ENCODE peak calls at places on chromosomes 13 and 19, in nine cellular contexts. One of them, this sample, is unnamed.

GRCh38 chr19:14413765-14414171 is 5.4 kb downstream of the DDX39A start:
- DNase-seq in A549: no peak
- DNase-seq in AG09309: no peak
- DNase-seq in cardiac fibroblast: peak; percentile 48
- DNase-seq in astrocyte of the spinal cord: peak; percentile 67
- DNase-seq in RWPE1: no peak
- DNase-seq in MM.1S: no peak
- DNase-seq in HFFc6: no peak
- DNase-seq in fibroblast of lung: peak; percentile 78
- DNase-seq in this sample: no peak

GRCh38 chr19:46080561-46080960 is 39.8 kb upstream of the IGFL4 start:
- DNase-seq in RWPE1: no peak
- DNase-seq in cardiac fibroblast: peak; percentile 93
- DNase-seq in A549: no peak
- DNase-seq in AG09309: peak; percentile 59
- DNase-seq in fibroblast of lung: peak; percentile 100
- DNase-seq in MM.1S: no peak
- DNase-seq in HFFc6: peak; percentile 82
- DNase-seq in astrocyte of the spinal cord: peak; percentile 99
- DNase-seq in this sample: no peak

GRCh38 chr13:25738342-25738771 is 313.5 kb downstream of the SHISA2 start:
- DNase-seq in AG09309: no peak
- DNase-seq in cardiac fibroblast: no peak
- DNase-seq in MM.1S: no peak
- DNase-seq in RWPE1: no peak
- DNase-seq in fibroblast of lung: peak; percentile 82
- DNase-seq in A549: no peak
- DNase-seq in astrocyte of the spinal cord: peak; percentile 78
- DNase-seq in HFFc6: no peak
- DNase-seq in this sample: no peak

GRCh38 chr19:4088065-4088679 is 21.5 kb upstream of the ZBTB7A start:
- DNase-seq in astrocyte of the spinal cord: no peak
- DNase-seq in A549: no peak
- DNase-seq in MM.1S: no peak
- DNase-seq in fibroblast of lung: no peak
- DNase-seq in RWPE1: no peak
- DNase-seq in AG09309: no peak
- DNase-seq in cardiac fibroblast: no peak
- DNase-seq in HFFc6: no peak
- DNase-seq in this sample: no peak

GRCh38 chr19:51018745-51019543 is 565 bp downstream of the KLK10 start:
- DNase-seq in fibroblast of lung: no peak
- DNase-seq in astrocyte of the spinal cord: no peak
- DNase-seq in MM.1S: no peak
- DNase-seq in A549: no peak
- DNase-seq in HFFc6: no peak
- DNase-seq in RWPE1: peak; percentile 42
- DNase-seq in AG09309: no peak
- DNase-seq in cardiac fibroblast: no peak
- DNase-seq in this sample: no peak

GRCh38 chr13:50468849-50469669 is 374.4 kb downstream of the DLEU7 start:
- DNase-seq in A549: no peak
- DNase-seq in AG09309: no peak
- DNase-seq in astrocyte of the spinal cord: no peak
- DNase-seq in MM.1S: no peak
- DNase-seq in RWPE1: no peak
- DNase-seq in fibroblast of lung: no peak
- DNase-seq in cardiac fibroblast: no peak
- DNase-seq in HFFc6: no peak
- DNase-seq in this sample: no peak

GRCh38 chr13:43831088-43831487 is 44.3 kb upstream of the ENOX1 start:
- DNase-seq in astrocyte of the spinal cord: peak; percentile 29
- DNase-seq in RWPE1: no peak
- DNase-seq in A549: no peak
- DNase-seq in fibroblast of lung: peak; percentile 72
- DNase-seq in MM.1S: no peak
- DNase-seq in HFFc6: peak; percentile 33
- DNase-seq in cardiac fibroblast: peak; percentile 86
- DNase-seq in AG09309: no peak
- DNase-seq in this sample: no peak

GRCh38 chr19:2706251-2706650 is 3.8 kb upstream of the GNG7 start:
- DNase-seq in cardiac fibroblast: no peak
- DNase-seq in astrocyte of the spinal cord: no peak
- DNase-seq in A549: no peak
- DNase-seq in HFFc6: no peak
- DNase-seq in fibroblast of lung: no peak
- DNase-seq in MM.1S: no peak
- DNase-seq in RWPE1: no peak
- DNase-seq in AG09309: no peak
- DNase-seq in this sample: no peak

GRCh38 chr13:33740134-33740538 is 77.8 kb upstream of the RFC3 start:
- DNase-seq in astrocyte of the spinal cord: peak; percentile 52
- DNase-seq in fibroblast of lung: peak; percentile 92
- DNase-seq in cardiac fibroblast: peak; percentile 96
- DNase-seq in AG09309: peak; percentile 80
- DNase-seq in A549: no peak
- DNase-seq in RWPE1: no peak
- DNase-seq in MM.1S: no peak
- DNase-seq in HFFc6: peak; percentile 53
- DNase-seq in this sample: no peak

GRCh38 chr13:21550918-21551317 is 53.1 kb downstream of the MICU2 start:
- DNase-seq in AG09309: no peak
- DNase-seq in astrocyte of the spinal cord: no peak
- DNase-seq in cardiac fibroblast: no peak
- DNase-seq in HFFc6: no peak
- DNase-seq in RWPE1: peak; percentile 17
- DNase-seq in A549: no peak
- DNase-seq in fibroblast of lung: no peak
- DNase-seq in MM.1S: no peak
- DNase-seq in this sample: no peak
- TF ChIP-seq CTCF in AG09309: no peak
- TF ChIP-seq CTCF in astrocyte of the spinal cord: no peak
- TF ChIP-seq CTCF in cardiac fibroblast: no peak
- TF ChIP-seq CTCF in HFFc6: no peak
- TF ChIP-seq CTCF in RWPE1: no peak
- TF ChIP-seq CTCF in A549: no peak
- TF ChIP-seq CTCF in fibroblast of lung: no peak
- TF ChIP-seq CTCF in MM.1S: no peak
- TF ChIP-seq CTCF in this sample: no peak

GRCh38 chr13:52617070-52618060 is 24.9 kb upstream of the HNRNPA1L2 start:
- DNase-seq in AG09309: peak; percentile 39
- DNase-seq in cardiac fibroblast: peak; percentile 89
- DNase-seq in HFFc6: peak; percentile 84
- DNase-seq in A549: peak; percentile 80
- DNase-seq in fibroblast of lung: peak; percentile 84
- DNase-seq in RWPE1: peak; percentile 91
- DNase-seq in MM.1S: peak; percentile 80
- DNase-seq in astrocyte of the spinal cord: peak; percentile 89
- DNase-seq in this sample: peak; percentile 68
- TF ChIP-seq CTCF in AG09309: no peak
- TF ChIP-seq CTCF in cardiac fibroblast: no peak
- TF ChIP-seq CTCF in HFFc6: peak; percentile 2
- TF ChIP-seq CTCF in A549: no peak
- TF ChIP-seq CTCF in fibroblast of lung: no peak
- TF ChIP-seq CTCF in RWPE1: no peak
- TF ChIP-seq CTCF in MM.1S: no peak
- TF ChIP-seq CTCF in astrocyte of the spinal cord: no peak
- TF ChIP-seq CTCF in this sample: no peak

GRCh38 chr13:48843630-48844380 is 131.9 kb upstream of the FNDC3A start:
- DNase-seq in cardiac fibroblast: peak; percentile 6
- DNase-seq in RWPE1: no peak
- DNase-seq in A549: no peak
- DNase-seq in fibroblast of lung: no peak
- DNase-seq in HFFc6: no peak
- DNase-seq in astrocyte of the spinal cord: no peak
- DNase-seq in MM.1S: no peak
- DNase-seq in AG09309: no peak
- DNase-seq in this sample: no peak

GRCh38 chr13:48840366-48840765 is 135.3 kb upstream of the FNDC3A start:
- DNase-seq in AG09309: no peak
- DNase-seq in A549: no peak
- DNase-seq in HFFc6: no peak
- DNase-seq in fibroblast of lung: no peak
- DNase-seq in astrocyte of the spinal cord: no peak
- DNase-seq in cardiac fibroblast: no peak
- DNase-seq in MM.1S: no peak
- DNase-seq in RWPE1: no peak
- DNase-seq in this sample: no peak

GRCh38 chr13:48842316-48842715 is 133.4 kb upstream of the FNDC3A start:
- DNase-seq in fibroblast of lung: no peak
- DNase-seq in RWPE1: no peak
- DNase-seq in astrocyte of the spinal cord: no peak
- DNase-seq in MM.1S: no peak
- DNase-seq in AG09309: no peak
- DNase-seq in cardiac fibroblast: no peak
- DNase-seq in HFFc6: no peak
- DNase-seq in A549: no peak
- DNase-seq in this sample: no peak

GRCh38 chr13:48838193-48839000 is 137.3 kb upstream of the FNDC3A start:
- DNase-seq in fibroblast of lung: no peak
- DNase-seq in MM.1S: no peak
- DNase-seq in astrocyte of the spinal cord: no peak
- DNase-seq in cardiac fibroblast: peak; percentile 55
- DNase-seq in AG09309: no peak
- DNase-seq in RWPE1: no peak
- DNase-seq in A549: no peak
- DNase-seq in HFFc6: peak; percentile 24
- DNase-seq in this sample: no peak

DNA sequence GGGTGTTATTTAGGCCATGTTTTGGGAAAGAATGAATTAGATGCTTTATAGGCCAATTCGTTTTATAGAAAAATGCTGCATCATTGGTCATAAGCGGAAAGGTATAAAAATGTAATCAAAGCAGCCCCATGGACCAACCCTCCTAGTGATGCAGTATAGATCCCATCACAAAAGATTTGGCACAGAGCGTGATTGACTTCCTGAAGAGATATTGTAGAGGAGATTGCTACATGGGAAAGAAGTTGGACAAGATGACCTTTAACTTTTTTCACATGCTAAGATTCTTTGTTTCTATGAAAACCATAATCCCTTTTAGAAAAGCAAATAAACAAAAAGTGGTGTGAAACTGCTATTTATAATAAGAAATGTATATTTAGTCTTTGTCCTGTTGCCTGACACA is 136.5 kb upstream of the FNDC3A start:
- DNase-seq in HFFc6: no peak
- DNase-seq in MM.1S: no peak
- DNase-seq in RWPE1: no peak
- DNase-seq in fibroblast of lung: no peak
- DNase-seq in cardiac fibroblast: no peak
- DNase-seq in A549: no peak
- DNase-seq in astrocyte of the spinal cord: no peak
- DNase-seq in AG09309: no peak
- DNase-seq in this sample: no peak
- TF ChIP-seq CTCF in HFFc6: no peak
- TF ChIP-seq CTCF in MM.1S: no peak
- TF ChIP-seq CTCF in RWPE1: no peak
- TF ChIP-seq CTCF in fibroblast of lung: no peak
- TF ChIP-seq CTCF in cardiac fibroblast: no peak
- TF ChIP-seq CTCF in A549: no peak
- TF ChIP-seq CTCF in astrocyte of the spinal cord: no peak
- TF ChIP-seq CTCF in AG09309: no peak
- TF ChIP-seq CTCF in this sample: no peak

GRCh38 chr19:16660763-16661479 is at the start of gene TMEM38A:
- DNase-seq in MM.1S: peak; percentile 44
- DNase-seq in AG09309: no peak
- DNase-seq in astrocyte of the spinal cord: no peak
- DNase-seq in HFFc6: no peak
- DNase-seq in cardiac fibroblast: no peak
- DNase-seq in fibroblast of lung: no peak
- DNase-seq in RWPE1: peak; percentile 55
- DNase-seq in A549: no peak
- DNase-seq in this sample: no peak

GRCh38 chr19:16659464-16659831 is 496 bp downstream of the SMIM7 start:
- DNase-seq in A549: no peak
- DNase-seq in RWPE1: no peak
- DNase-seq in HFFc6: no peak
- DNase-seq in cardiac fibroblast: no peak
- DNase-seq in MM.1S: no peak
- DNase-seq in fibroblast of lung: no peak
- DNase-seq in astrocyte of the spinal cord: no peak
- DNase-seq in AG09309: no peak
- DNase-seq in this sample: no peak

GRCh38 chr19:16661480-16662034 is 618 bp downstream of the TMEM38A start:
- DNase-seq in AG09309: no peak
- DNase-seq in RWPE1: no peak
- DNase-seq in MM.1S: peak; percentile 71
- DNase-seq in astrocyte of the spinal cord: no peak
- DNase-seq in HFFc6: no peak
- DNase-seq in fibroblast of lung: no peak
- DNase-seq in A549: no peak
- DNase-seq in cardiac fibroblast: peak; percentile 5
- DNase-seq in this sample: no peak

GRCh38 chr19:16657384-16657783 is 2.6 kb downstream of the SMIM7 start:
- DNase-seq in cardiac fibroblast: no peak
- DNase-seq in AG09309: no peak
- DNase-seq in HFFc6: no peak
- DNase-seq in A549: no peak
- DNase-seq in fibroblast of lung: no peak
- DNase-seq in astrocyte of the spinal cord: no peak
- DNase-seq in MM.1S: no peak
- DNase-seq in RWPE1: no peak
- DNase-seq in this sample: no peak

DNA sequence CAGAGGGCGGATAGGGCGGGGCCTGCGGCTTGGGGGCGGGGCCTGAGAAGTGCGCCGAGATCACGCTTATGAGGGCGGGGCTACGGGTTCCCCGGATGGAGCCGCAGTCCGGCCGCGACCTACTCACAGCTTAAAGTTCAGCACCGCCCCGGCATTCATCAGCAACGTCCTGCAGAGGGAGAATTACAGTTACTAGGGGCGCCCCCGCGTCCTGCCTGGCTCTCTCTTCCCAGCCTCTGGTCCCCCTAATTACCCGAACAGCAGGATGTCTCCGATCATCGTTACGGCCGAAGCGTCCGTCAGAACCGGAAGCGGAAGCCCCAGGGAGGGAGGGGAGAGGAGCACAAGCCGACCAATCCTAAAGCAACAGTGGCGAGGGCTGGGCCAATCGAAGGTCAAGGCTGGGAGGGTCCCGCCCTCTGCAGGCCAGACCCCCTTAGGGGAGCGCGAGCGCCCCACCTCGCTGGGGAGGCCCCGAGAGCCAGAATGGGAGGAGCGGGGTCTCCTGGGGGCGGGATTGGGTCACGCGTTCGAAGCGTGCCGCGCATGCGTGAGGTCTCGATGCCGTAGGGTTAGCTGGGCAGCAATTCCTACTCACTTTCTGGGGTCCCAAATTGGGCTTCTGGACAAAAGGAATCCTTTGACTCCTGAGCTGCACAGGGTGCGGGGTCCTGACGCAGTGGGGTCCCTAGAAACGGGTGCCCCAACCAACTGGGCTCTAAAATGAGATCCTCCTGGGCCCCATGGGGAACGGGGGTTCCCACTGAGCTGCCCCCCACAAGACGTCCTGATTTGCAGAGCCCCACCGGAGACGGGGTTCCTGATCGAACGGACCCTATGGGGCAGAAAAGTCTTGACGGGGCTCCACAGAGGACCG is at the start of gene SMIM7:
- DNase-seq in fibroblast of lung: peak; percentile 97
- DNase-seq in A549: peak; percentile 89
- DNase-seq in astrocyte of the spinal cord: peak; percentile 99
- DNase-seq in RWPE1: peak; percentile 100
- DNase-seq in cardiac fibroblast: peak; percentile 99
- DNase-seq in AG09309: peak; percentile 93
- DNase-seq in MM.1S: peak; percentile 99
- DNase-seq in HFFc6: peak; percentile 98
- DNase-seq in this sample: peak; percentile 89
- TF ChIP-seq CTCF in fibroblast of lung: no peak
- TF ChIP-seq CTCF in A549: peak; percentile 26
- TF ChIP-seq CTCF in astrocyte of the spinal cord: peak; percentile 24
- TF ChIP-seq CTCF in RWPE1: no peak
- TF ChIP-seq CTCF in cardiac fibroblast: no peak
- TF ChIP-seq CTCF in AG09309: no peak
- TF ChIP-seq CTCF in MM.1S: peak; percentile 22
- TF ChIP-seq CTCF in HFFc6: peak; percentile 64
- TF ChIP-seq CTCF in this sample: peak; percentile 34

This sample was measured in D721Med.